ENCODE peak calls at places on chromosome 15, in six cellular contexts. B is BJ, O is transverse colon, J is GM23248, T is cardiac muscle cell, D is ovary. S is an unnamed sample.

GRCh38 chr15:77851086-77851485 is 218.4 kb upstream of the LINGO1 start:
- DNase-seq in B (no peak), D (no peak), O (no peak), T (no peak), J (no peak), S (no peak)

GRCh38 chr15:41871175-41871905 is 22.5 kb downstream of the SPTBN5 start:
- DNase-seq in B (no peak), O (no peak), J (no peak), T (no peak), D (no peak), S (no peak)

GRCh38 chr15:75420698-75421097 is 30.8 kb downstream of the SIN3A start:
- DNase-seq in B (no peak), T (peak; percentile 13), D (no peak), J (peak; percentile 42), O (no peak), S (no peak)

GRCh38 chr15:85354432-85354831 is 26.0 kb upstream of the AKAP13 start:
- DNase-seq in O (no peak), T (peak; percentile 41), D (no peak), B (no peak), J (peak; percentile 45), S (no peak)

GRCh38 chr15:41487802-41488201 is 5.9 kb upstream of the ITPKA start:
- DNase-seq in T (no peak), D (no peak), B (no peak), J (no peak), O (no peak), S (no peak)

GRCh38 chr15:31062965-31063355 is 38.6 kb downstream of the TRPM1 start:
- DNase-seq in D (no peak), J (peak; percentile 27), O (no peak), T (no peak), B (no peak), S (no peak)

GRCh38 chr15:64842986-64843561 is 1.4 kb downstream of the PLEKHO2 start:
- DNase-seq in B (no peak), D (no peak), T (peak; percentile 65), O (peak; percentile 53), J (peak; percentile 81), S (peak; percentile 68)

GRCh38 chr15:40937762-40938529 is 8.8 kb downstream of the DLL4 start:
- DNase-seq in B (no peak), J (peak; percentile 44), T (no peak), D (no peak), O (peak; percentile 39), S (peak; percentile 83)

GRCh38 chr15:100892013-100892355 is 12.4 kb downstream of the ALDH1A3 start:
- DNase-seq in O (no peak), J (no peak), B (no peak), T (no peak), D (no peak), S (no peak)

GRCh38 chr15:84979651-84980050 is 2.0 kb upstream of the PDE8A start:
- DNase-seq in J (no peak), D (peak; percentile 49), O (peak; percentile 36), T (no peak), B (no peak), S (peak; percentile 84)

GRCh38 chr15:75036269-75036668 is 12.9 kb downstream of the PPCDC start:
- DNase-seq in D (no peak), O (peak; percentile 68), T (no peak), B (no peak), J (peak; percentile 30), S (peak; percentile 88)

GRCh38 chr15:82051664-82052063 is 5.8 kb upstream of the MEX3B start:
- DNase-seq in D (no peak), T (peak; percentile 90), B (no peak), O (no peak), J (no peak), S (no peak)

GRCh38 chr15:58309993-58310928 is 121.5 kb upstream of the LIPC start:
- DNase-seq in D (no peak), O (no peak), J (no peak), B (no peak), T (no peak), S (no peak)

GRCh38 chr15:74240002-74240568 is 4.0 kb downstream of the CCDC33 start:
- DNase-seq in O (peak; percentile 88), T (peak; percentile 87), J (peak; percentile 86), B (no peak), D (peak; percentile 37), S (peak; percentile 72)

GRCh38 chr15:39582286-39582976 is 1.6 kb downstream of the THBS1 start:
- DNase-seq in B (peak; percentile 11), T (peak; percentile 73), D (peak; percentile 51), J (peak; percentile 91), O (peak; percentile 57), S (no peak)

GRCh38 chr15:55288006-55288717 is 1.5 kb downstream of the RAB27A start:
- DNase-seq in J (no peak), B (no peak), T (no peak), O (no peak), D (no peak), S (no peak)

GRCh38 chr15:51647128-51647562 is 24.6 kb upstream of the DMXL2 start:
- DNase-seq in J (peak; percentile 73), T (peak; percentile 74), B (no peak), O (peak; percentile 56), D (no peak), S (no peak)

GRCh38 chr15:29789871-29790270 is 32.4 kb downstream of the TJP1 start:
- DNase-seq in O (no peak), B (no peak), T (no peak), J (no peak), D (no peak), S (no peak)

GRCh38 chr15:66865622-66866611 is 163.9 kb downstream of the SMAD6 start:
- DNase-seq in J (no peak), D (no peak), B (no peak), T (no peak), O (peak; percentile 35), S (no peak)

GRCh38 chr15:81235781-81236507 is 39.3 kb downstream of the IL16 start:
- DNase-seq in O (no peak), T (peak; percentile 96), J (peak; percentile 96), B (peak; percentile 84), D (peak; percentile 65), S (no peak)

GRCh38 chr15:31280037-31280830 is 46.4 kb upstream of the KLF13 start:
- DNase-seq in B (no peak), O (peak; percentile 14), J (no peak), T (no peak), D (no peak), S (peak; percentile 29)

GRCh38 chr15:56978898-56979662 is 60.6 kb downstream of the TCF12 start:
- DNase-seq in O (no peak), J (peak; percentile 69), D (no peak), T (no peak), B (no peak), S (no peak)

DNA sequence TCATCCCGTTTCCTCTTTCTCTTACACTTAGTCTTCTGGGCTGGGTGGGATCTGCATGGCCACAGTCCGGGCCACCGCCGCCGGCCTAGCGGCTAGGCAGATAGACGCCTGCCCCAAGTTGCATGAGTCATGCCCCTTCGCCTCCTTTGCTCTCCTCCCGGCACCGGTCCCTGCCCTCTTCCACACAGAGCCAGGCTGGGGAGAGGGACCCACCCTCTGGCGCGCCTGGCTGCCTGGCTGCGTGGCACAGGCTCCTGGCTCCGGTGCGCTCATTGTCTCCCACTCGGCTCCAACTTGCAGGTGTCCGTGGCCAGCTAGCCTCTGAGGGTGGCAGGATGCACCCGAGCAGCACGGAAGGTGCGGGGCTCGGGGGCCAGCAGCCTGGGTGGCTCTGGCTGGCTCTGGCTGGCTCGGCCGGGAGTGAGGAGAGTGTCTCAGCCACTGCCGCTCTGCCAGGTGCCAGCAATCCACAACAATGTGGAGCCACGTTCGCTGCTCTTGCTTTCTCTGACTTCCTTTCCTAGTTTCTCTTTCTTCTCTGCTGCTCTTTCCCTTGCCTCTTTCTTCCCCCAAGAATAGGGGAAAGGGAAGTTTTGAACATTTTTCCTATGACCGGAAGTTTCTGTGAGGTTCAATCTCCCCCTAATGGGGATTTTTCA is 22.4 kb upstream of the MTHFS start:
- DNase-seq in B (no peak), O (no peak), T (no peak), D (no peak), J (no peak), S (peak; percentile 39)
- H3K36me3 ChIP-seq in B (peaks cover 5% of the 10 kb centered on the region), O (peaks cover 24% of the 10 kb centered on the region), T (no peaks in the 10 kb centered on the region), D (no peaks in the 10 kb centered on the region), J (peaks cover 35% of the 10 kb centered on the region), S (no peaks in the 10 kb centered on the region)

GRCh38 chr15:68096099-68096498 is 42.0 kb downstream of the PIAS1 start:
- DNase-seq in B (no peak), O (no peak), T (no peak), J (no peak), D (no peak), S (no peak)

GRCh38 chr15:68097029-68097428 is 42.9 kb downstream of the PIAS1 start:
- DNase-seq in O (no peak), J (peak; percentile 20), T (no peak), B (no peak), D (no peak), S (no peak)

GRCh38 chr15:68091743-68092142 is 37.6 kb downstream of the PIAS1 start:
- DNase-seq in D (no peak), J (peak; percentile 3), O (no peak), B (no peak), T (no peak), S (no peak)
- H3K36me3 ChIP-seq in D (no peaks in the 10 kb centered on the region), J (peaks cover 9% of the 10 kb centered on the region), O (peaks cover 3% of the 10 kb centered on the region), B (peaks cover 2% of the 10 kb centered on the region), T (peaks cover 19% of the 10 kb centered on the region), S (no peaks in the 10 kb centered on the region)

DNA sequence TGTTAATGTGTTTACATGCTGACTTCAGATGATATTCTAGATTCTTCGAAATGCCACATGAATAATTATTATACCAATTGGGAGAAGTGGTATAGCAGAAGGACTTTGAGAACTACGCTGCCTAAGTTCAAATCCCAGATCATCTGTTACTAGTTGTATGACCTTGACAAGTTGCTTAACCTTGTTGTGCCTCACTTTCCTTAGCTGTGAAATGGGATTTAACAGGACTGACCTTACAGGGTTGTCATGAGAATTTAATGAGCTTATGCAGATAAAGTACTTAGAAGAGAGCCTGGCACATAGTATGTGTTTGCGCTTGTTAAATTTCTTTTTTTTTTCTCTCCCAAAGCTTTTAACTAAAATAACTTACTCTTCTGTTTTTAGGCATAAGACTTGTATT is 24.4 kb downstream of the WDR76 start:
- DNase-seq in D (no peak), O (no peak), B (no peak), T (no peak), J (no peak), S (no peak)
- H3K36me3 ChIP-seq in D (peaks cover 3% of the 10 kb centered on the region), O (peaks cover 9% of the 10 kb centered on the region), B (no peaks in the 10 kb centered on the region), T (no peaks in the 10 kb centered on the region), J (peaks cover 7% of the 10 kb centered on the region), S (no peaks in the 10 kb centered on the region)

DNA sequence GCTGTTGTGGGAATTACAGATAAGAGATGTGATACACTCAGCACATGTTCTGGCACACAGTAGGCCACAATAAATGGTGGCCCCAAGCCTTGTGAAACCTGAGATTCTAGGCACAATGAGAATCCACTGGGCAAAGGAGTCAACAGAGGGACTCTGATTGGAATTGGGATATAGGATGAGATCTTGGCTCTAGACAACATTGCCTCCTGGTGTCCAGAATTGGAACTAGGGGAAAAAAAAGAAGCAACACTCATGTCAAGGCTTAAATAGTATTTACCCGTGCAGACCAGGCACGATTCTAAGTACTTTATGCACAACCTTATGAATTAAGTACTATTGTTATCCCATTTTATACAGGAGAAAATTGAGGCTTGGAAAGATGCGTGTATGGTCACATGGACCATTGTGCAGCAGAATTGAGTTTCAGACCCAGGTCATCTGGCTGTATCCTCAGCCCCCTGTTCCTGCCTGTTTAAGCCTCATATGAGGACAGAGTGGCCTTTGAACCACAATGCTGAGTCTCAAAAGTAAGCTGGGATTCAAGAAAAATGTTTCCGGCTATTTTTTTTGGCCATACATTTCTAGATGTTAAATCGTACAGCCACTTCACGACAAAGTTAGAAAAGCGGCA is 124.8 kb downstream of the SV2B start:
- DNase-seq in D (no peak), J (peak; percentile 50), B (no peak), T (peak; percentile 51), O (no peak), S (peak; percentile 65)
- H3K36me3 ChIP-seq in D (no peaks in the 10 kb centered on the region), J (no peaks in the 10 kb centered on the region), B (no peaks in the 10 kb centered on the region), T (no peaks in the 10 kb centered on the region), O (no peaks in the 10 kb centered on the region), S (no peaks in the 10 kb centered on the region)

S was measured in H7.